ENCODE peak calls at places on chromosomes 7 and 10, in seven cellular contexts. One of them, this sample, is unnamed. For H3K27me3 and H3K4me1, the result is how much of the 10 kb centered on the place peaks cover.

GRCh38 chr7:158492372-158492771 is 95.3 kb downstream of the PTPRN2 start:
- DNase-seq in HCT116: no peak
- DNase-seq in CD8-positive, alpha-beta memory T cell: no peak
- DNase-seq in cardiac muscle cell: no peak
- DNase-seq in CD8-positive, alpha-beta T cell: no peak
- DNase-seq in neuronal stem cell: no peak
- DNase-seq in body of pancreas: no peak
- DNase-seq in this sample: no peak

GRCh38 chr7:47148541-47149207 is 433.2 kb downstream of the TNS3 start:
- DNase-seq in cardiac muscle cell: peak
- DNase-seq in CD8-positive, alpha-beta T cell: no peak
- DNase-seq in HCT116: no peak
- DNase-seq in neuronal stem cell: no peak
- DNase-seq in CD8-positive, alpha-beta memory T cell: no peak
- DNase-seq in body of pancreas: peak
- DNase-seq in this sample: no peak

GRCh38 chr7:70944516-70944915 is 187.4 kb upstream of the GALNT17 start:
- DNase-seq in HCT116: no peak
- DNase-seq in body of pancreas: no peak
- DNase-seq in neuronal stem cell: no peak
- DNase-seq in CD8-positive, alpha-beta memory T cell: no peak
- DNase-seq in cardiac muscle cell: no peak
- DNase-seq in CD8-positive, alpha-beta T cell: no peak
- DNase-seq in this sample: no peak

GRCh38 chr7:2566890-2567662 is 8.3 kb downstream of the IQCE start:
- DNase-seq in neuronal stem cell: no peak
- DNase-seq in CD8-positive, alpha-beta memory T cell: no peak
- DNase-seq in body of pancreas: no peak
- DNase-seq in CD8-positive, alpha-beta T cell: no peak
- DNase-seq in HCT116: no peak
- DNase-seq in cardiac muscle cell: no peak
- DNase-seq in this sample: no peak

GRCh38 chr7:88344956-88345832 is 38.5 kb upstream of the STEAP4 start:
- DNase-seq in CD8-positive, alpha-beta memory T cell: no peak
- DNase-seq in HCT116: peak
- DNase-seq in neuronal stem cell: peak
- DNase-seq in body of pancreas: peak
- DNase-seq in CD8-positive, alpha-beta T cell: no peak
- DNase-seq in cardiac muscle cell: peak
- DNase-seq in this sample: peak

GRCh38 chr10:70034252-70034651 is 18.4 kb upstream of the MACROH2A2 start:
- DNase-seq in HCT116: no peak
- DNase-seq in body of pancreas: no peak
- DNase-seq in CD8-positive, alpha-beta T cell: no peak
- DNase-seq in cardiac muscle cell: peak
- DNase-seq in CD8-positive, alpha-beta memory T cell: no peak
- DNase-seq in neuronal stem cell: no peak
- DNase-seq in this sample: no peak

GRCh38 chr7:121459148-121459547 is 63.0 kb upstream of the FAM3C start:
- DNase-seq in HCT116: no peak
- DNase-seq in CD8-positive, alpha-beta memory T cell: no peak
- DNase-seq in neuronal stem cell: no peak
- DNase-seq in CD8-positive, alpha-beta T cell: no peak
- DNase-seq in cardiac muscle cell: no peak
- DNase-seq in body of pancreas: no peak
- DNase-seq in this sample: no peak

GRCh38 chr7:6530626-6531491 is 20.4 kb downstream of the GRID2IP start:
- DNase-seq in cardiac muscle cell: no peak
- DNase-seq in neuronal stem cell: no peak
- DNase-seq in body of pancreas: no peak
- DNase-seq in HCT116: no peak
- DNase-seq in CD8-positive, alpha-beta T cell: peak
- DNase-seq in CD8-positive, alpha-beta memory T cell: peak
- DNase-seq in this sample: peak

GRCh38 chr10:51405580-51406367 is 293.6 kb downstream of the CSTF2T start:
- DNase-seq in HCT116: no peak
- DNase-seq in neuronal stem cell: peak
- DNase-seq in cardiac muscle cell: peak
- DNase-seq in body of pancreas: peak
- DNase-seq in CD8-positive, alpha-beta memory T cell: no peak
- DNase-seq in CD8-positive, alpha-beta T cell: no peak
- DNase-seq in this sample: no peak

GRCh38 chr7:74059681-74060588 is 23.7 kb upstream of the LIMK1 start:
- DNase-seq in neuronal stem cell: no peak
- DNase-seq in CD8-positive, alpha-beta memory T cell: no peak
- DNase-seq in HCT116: peak
- DNase-seq in cardiac muscle cell: no peak
- DNase-seq in CD8-positive, alpha-beta T cell: no peak
- DNase-seq in body of pancreas: peak
- DNase-seq in this sample: no peak

GRCh38 chr10:131174211-131174565 is 137.3 kb downstream of the TCERG1L start:
- DNase-seq in neuronal stem cell: no peak
- DNase-seq in HCT116: no peak
- DNase-seq in CD8-positive, alpha-beta memory T cell: no peak
- DNase-seq in CD8-positive, alpha-beta T cell: no peak
- DNase-seq in body of pancreas: no peak
- DNase-seq in cardiac muscle cell: no peak
- DNase-seq in this sample: no peak

GRCh38 chr7:91894781-91895480 is 14.4 kb upstream of the MTERF1 start:
- DNase-seq in CD8-positive, alpha-beta T cell: no peak
- DNase-seq in cardiac muscle cell: peak
- DNase-seq in neuronal stem cell: no peak
- DNase-seq in CD8-positive, alpha-beta memory T cell: no peak
- DNase-seq in HCT116: no peak
- DNase-seq in body of pancreas: no peak
- DNase-seq in this sample: peak

GRCh38 chr10:101536800-101537199 is 51.3 kb downstream of the POLL start:
- DNase-seq in CD8-positive, alpha-beta T cell: no peak
- DNase-seq in cardiac muscle cell: peak
- DNase-seq in body of pancreas: no peak
- DNase-seq in HCT116: peak
- DNase-seq in CD8-positive, alpha-beta memory T cell: no peak
- DNase-seq in neuronal stem cell: no peak
- DNase-seq in this sample: peak

GRCh38 chr10:31031205-31031665 is 430 bp downstream of the ZNF438 start:
- DNase-seq in CD8-positive, alpha-beta memory T cell: no peak
- DNase-seq in CD8-positive, alpha-beta T cell: no peak
- DNase-seq in cardiac muscle cell: no peak
- DNase-seq in HCT116: no peak
- DNase-seq in neuronal stem cell: no peak
- DNase-seq in body of pancreas: no peak
- DNase-seq in this sample: no peak

GRCh38 chr10:36469585-36469984 is 655.8 kb upstream of the ANKRD30A start:
- DNase-seq in neuronal stem cell: no peak
- DNase-seq in body of pancreas: no peak
- DNase-seq in CD8-positive, alpha-beta T cell: no peak
- DNase-seq in cardiac muscle cell: no peak
- DNase-seq in HCT116: no peak
- DNase-seq in CD8-positive, alpha-beta memory T cell: no peak
- DNase-seq in this sample: no peak

GRCh38 chr10:107913317-107914294 is 749.1 kb upstream of the SORCS1 start:
- DNase-seq in cardiac muscle cell: peak
- DNase-seq in neuronal stem cell: peak
- DNase-seq in HCT116: no peak
- DNase-seq in body of pancreas: no peak
- DNase-seq in CD8-positive, alpha-beta memory T cell: no peak
- DNase-seq in CD8-positive, alpha-beta T cell: no peak
- DNase-seq in this sample: peak
- H3K4me3 ChIP-seq in cardiac muscle cell: peak
- H3K4me3 ChIP-seq in neuronal stem cell: peak
- H3K4me3 ChIP-seq in HCT116: no peak
- H3K4me3 ChIP-seq in body of pancreas: no peak
- H3K4me3 ChIP-seq in CD8-positive, alpha-beta memory T cell: no peak
- H3K4me3 ChIP-seq in CD8-positive, alpha-beta T cell: no peak
- H3K4me3 ChIP-seq in this sample: no peak

DNA sequence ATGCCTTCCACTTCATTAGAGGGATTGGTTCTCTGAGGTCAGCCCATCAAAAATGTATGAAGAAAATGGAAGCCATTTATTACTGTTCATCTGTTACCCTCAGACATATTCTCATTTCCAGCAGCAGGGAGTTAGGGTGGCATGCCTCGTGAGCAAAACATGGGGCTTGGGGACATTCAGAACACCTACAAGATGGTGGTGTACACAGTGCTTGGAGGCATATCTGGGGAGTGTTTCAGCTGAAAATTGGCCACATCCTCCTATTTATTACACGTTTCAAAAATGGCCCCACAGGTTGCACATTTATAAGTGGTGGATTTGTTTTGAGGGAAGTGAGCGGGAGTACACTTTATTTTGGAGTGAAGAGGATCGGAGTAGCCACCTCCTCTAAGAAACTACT is 93.4 kb downstream of the SPAG6 start:
- DNase-seq in neuronal stem cell: no peak
- DNase-seq in cardiac muscle cell: no peak
- DNase-seq in CD8-positive, alpha-beta memory T cell: no peak
- DNase-seq in body of pancreas: no peak
- DNase-seq in CD8-positive, alpha-beta T cell: no peak
- DNase-seq in HCT116: no peak
- DNase-seq in this sample: no peak
- H3K27me3 ChIP-seq in neuronal stem cell: under half
- H3K27me3 ChIP-seq in cardiac muscle cell: half or more
- H3K27me3 ChIP-seq in CD8-positive, alpha-beta memory T cell: under half
- H3K27me3 ChIP-seq in body of pancreas: under half
- H3K27me3 ChIP-seq in CD8-positive, alpha-beta T cell: under half
- H3K27me3 ChIP-seq in HCT116: under half
- H3K27me3 ChIP-seq in this sample: under half

GRCh38 chr7:151790826-151791379 is 86.0 kb downstream of the PRKAG2 start:
- DNase-seq in cardiac muscle cell: no peak
- DNase-seq in CD8-positive, alpha-beta memory T cell: no peak
- DNase-seq in body of pancreas: no peak
- DNase-seq in HCT116: no peak
- DNase-seq in neuronal stem cell: no peak
- DNase-seq in CD8-positive, alpha-beta T cell: no peak
- DNase-seq in this sample: no peak
- H3K4me1 ChIP-seq in cardiac muscle cell: under half
- H3K4me1 ChIP-seq in CD8-positive, alpha-beta memory T cell: under half
- H3K4me1 ChIP-seq in body of pancreas: under half
- H3K4me1 ChIP-seq in HCT116: under half
- H3K4me1 ChIP-seq in neuronal stem cell: under half
- H3K4me1 ChIP-seq in CD8-positive, alpha-beta T cell: under half
- H3K4me1 ChIP-seq in this sample: under half

GRCh38 chr7:157020514-157021070 is 10.1 kb upstream of the MNX1 start:
- DNase-seq in HCT116: no peak
- DNase-seq in CD8-positive, alpha-beta T cell: no peak
- DNase-seq in cardiac muscle cell: no peak
- DNase-seq in neuronal stem cell: no peak
- DNase-seq in CD8-positive, alpha-beta memory T cell: no peak
- DNase-seq in body of pancreas: no peak
- DNase-seq in this sample: no peak

GRCh38 chr7:157018328-157018996 is 8.0 kb upstream of the MNX1 start:
- DNase-seq in CD8-positive, alpha-beta T cell: no peak
- DNase-seq in body of pancreas: no peak
- DNase-seq in neuronal stem cell: no peak
- DNase-seq in cardiac muscle cell: no peak
- DNase-seq in CD8-positive, alpha-beta memory T cell: no peak
- DNase-seq in HCT116: no peak
- DNase-seq in this sample: no peak

GRCh38 chr7:157018997-157019591 is 8.6 kb upstream of the MNX1 start:
- DNase-seq in CD8-positive, alpha-beta T cell: no peak
- DNase-seq in cardiac muscle cell: no peak
- DNase-seq in HCT116: no peak
- DNase-seq in CD8-positive, alpha-beta memory T cell: no peak
- DNase-seq in body of pancreas: no peak
- DNase-seq in neuronal stem cell: no peak
- DNase-seq in this sample: no peak

GRCh38 chr7:157021071-157021891 is 10.8 kb upstream of the MNX1 start:
- DNase-seq in CD8-positive, alpha-beta T cell: no peak
- DNase-seq in HCT116: no peak
- DNase-seq in neuronal stem cell: no peak
- DNase-seq in CD8-positive, alpha-beta memory T cell: no peak
- DNase-seq in body of pancreas: no peak
- DNase-seq in cardiac muscle cell: no peak
- DNase-seq in this sample: no peak

DNA sequence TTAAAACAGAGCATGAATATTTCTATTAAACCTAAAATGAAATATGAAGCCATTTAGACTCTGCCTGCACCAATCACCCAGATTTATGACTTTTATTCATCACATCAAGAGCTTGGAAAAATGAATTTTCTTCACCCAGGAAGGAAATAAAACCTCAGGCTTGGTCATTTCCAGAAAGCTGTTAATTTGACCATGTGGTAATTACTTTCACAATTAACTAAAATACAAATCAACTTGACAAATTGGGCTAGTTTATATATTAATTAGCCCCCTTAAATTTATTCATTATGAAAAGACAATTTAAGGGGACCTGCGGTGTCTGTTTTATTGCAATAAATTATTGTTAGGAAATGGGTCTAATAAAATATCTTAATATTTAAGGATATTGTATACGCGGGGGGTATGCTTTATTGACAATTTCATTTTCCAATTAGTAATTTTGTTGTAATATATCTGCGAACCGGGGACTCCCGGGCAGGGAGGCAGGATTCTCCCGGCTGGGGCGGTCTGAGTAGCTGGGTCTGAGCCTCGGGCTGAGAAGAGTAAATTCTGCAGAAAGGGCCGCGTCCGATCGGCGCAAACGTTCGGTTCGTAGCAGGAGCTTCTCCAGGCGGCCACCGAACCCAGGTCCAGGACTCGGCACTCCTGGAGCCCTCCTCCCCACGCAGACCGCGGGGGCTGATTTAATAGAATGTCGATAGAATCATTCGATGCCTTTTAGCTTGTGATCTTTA is 9.4 kb upstream of the MNX1 start:
- DNase-seq in CD8-positive, alpha-beta T cell: no peak
- DNase-seq in CD8-positive, alpha-beta memory T cell: no peak
- DNase-seq in neuronal stem cell: no peak
- DNase-seq in HCT116: no peak
- DNase-seq in cardiac muscle cell: no peak
- DNase-seq in body of pancreas: no peak
- DNase-seq in this sample: no peak
- H3K4me3 ChIP-seq in CD8-positive, alpha-beta T cell: no peak
- H3K4me3 ChIP-seq in CD8-positive, alpha-beta memory T cell: no peak
- H3K4me3 ChIP-seq in neuronal stem cell: no peak
- H3K4me3 ChIP-seq in HCT116: no peak
- H3K4me3 ChIP-seq in cardiac muscle cell: no peak
- H3K4me3 ChIP-seq in body of pancreas: no peak
- H3K4me3 ChIP-seq in this sample: no peak

DNA sequence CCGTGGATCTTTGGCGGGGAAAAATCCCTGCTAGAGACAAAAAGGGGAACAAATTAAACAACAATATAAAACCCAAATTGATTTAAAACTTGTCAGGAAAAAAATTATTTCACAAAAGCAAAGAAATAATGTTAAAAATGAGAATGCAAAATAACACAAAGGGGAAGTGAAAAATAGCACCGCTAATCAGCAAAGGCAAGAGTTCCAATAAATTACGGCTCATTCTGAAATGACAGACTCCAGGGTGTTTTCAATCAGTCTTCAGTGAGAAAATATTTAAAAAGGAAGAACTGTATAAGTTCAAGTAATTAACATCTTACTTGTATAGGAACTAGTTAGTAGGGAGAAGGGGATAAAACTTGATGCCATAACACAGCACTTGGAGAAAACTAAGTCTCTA is 336.8 kb downstream of the LRRTM3 start:
- DNase-seq in CD8-positive, alpha-beta memory T cell: no peak
- DNase-seq in cardiac muscle cell: no peak
- DNase-seq in HCT116: no peak
- DNase-seq in neuronal stem cell: no peak
- DNase-seq in body of pancreas: no peak
- DNase-seq in CD8-positive, alpha-beta T cell: no peak
- DNase-seq in this sample: no peak
- H3K27me3 ChIP-seq in CD8-positive, alpha-beta memory T cell: under half
- H3K27me3 ChIP-seq in cardiac muscle cell: under half
- H3K27me3 ChIP-seq in HCT116: under half
- H3K27me3 ChIP-seq in neuronal stem cell: under half
- H3K27me3 ChIP-seq in body of pancreas: under half
- H3K27me3 ChIP-seq in CD8-positive, alpha-beta T cell: under half
- H3K27me3 ChIP-seq in this sample: under half

This sample was measured in HAP-1.